ENCODE peak calls at places on chromosome 1, in seven cellular contexts. P, E, U, A, H, O and Y are unnamed samples.
A peak's percentile ranks its signal among the peaks of the same experiment; 100 is the strongest.

GRCh38 chr1:223652436-223652901 is 13.0 kb downstream of the CAPN8 start:
- DNase-seq in P (no peak), O (no peak), E (no peak), A (no peak), U (peak; percentile 14), H (no peak), Y (peak; percentile 78)

GRCh38 chr1:101781437-101781836 is 215.3 kb downstream of the OLFM3 start:
- DNase-seq in E (no peak), O (no peak), H (no peak), A (no peak), P (no peak), U (no peak), Y (peak; percentile 48)

GRCh38 chr1:242610209-242610608 is 85.7 kb upstream of the PLD5 start:
- DNase-seq in H (no peak), U (no peak), O (no peak), E (no peak), P (no peak), A (no peak), Y (no peak)

GRCh38 chr1:103457856-103458255 is 67.6 kb upstream of the RNPC3 start:
- DNase-seq in U (no peak), H (no peak), O (no peak), P (no peak), A (no peak), E (no peak), Y (no peak)

GRCh38 chr1:242692988-242693387 is 168.5 kb upstream of the PLD5 start:
- DNase-seq in O (no peak), P (no peak), U (no peak), H (no peak), E (no peak), A (no peak), Y (peak; percentile 14)

GRCh38 chr1:95122151-95122697 is 5.1 kb downstream of the TLCD4 start:
- DNase-seq in H (no peak), E (no peak), U (no peak), P (no peak), O (peak; percentile 68), A (no peak), Y (no peak)

GRCh38 chr1:30382496-30382895 is 340.9 kb downstream of the MATN1 start:
- DNase-seq in U (no peak), A (no peak), E (no peak), P (no peak), H (no peak), O (no peak), Y (no peak)

GRCh38 chr1:156807627-156808026 is 9.0 kb downstream of the SH2D2A start:
- DNase-seq in H (no peak), A (no peak), O (no peak), U (no peak), P (no peak), E (no peak), Y (no peak)